ENCODE peak calls at places on chromosomes 6 and 20, in four cellular contexts. G is GM10248, N is AG10803, V is cardiac fibroblast. K is an unnamed sample.

GRCh38 chr6:30836957-30837356 is 47.4 kb upstream of the DDR1 start:
- DNase-seq in V (no peak), G (no peak), N (no peak), K (no peak)

GRCh38 chr6:27280064-27280539 is 32.0 kb downstream of the POM121L2 start:
- DNase-seq in N (peak; percentile 43), V (peak; percentile 78), G (no peak), K (peak; percentile 81)

GRCh38 chr6:148335582-148335981 is 7.1 kb upstream of the SASH1 start:
- DNase-seq in V (peak; percentile 62), N (peak; percentile 72), G (no peak), K (no peak)

GRCh38 chr6:12286381-12287132 is 3.6 kb upstream of the EDN1 start:
- DNase-seq in N (peak; percentile 88), G (no peak), V (no peak), K (no peak)

GRCh38 chr20:22339091-22339881 is 245.1 kb downstream of the FOXA2 start:
- DNase-seq in V (peak; percentile 85), G (peak; percentile 37), N (peak; percentile 64), K (peak; percentile 17)

GRCh38 chr6:138817799-138818198 is 21.9 kb downstream of the ECT2L start:
- DNase-seq in V (peak; percentile 84), G (peak; percentile 34), N (peak; percentile 77), K (peak; percentile 79)

GRCh38 chr20:43914286-43914685 is 366 bp upstream of the TOX2 start:
- DNase-seq in N (no peak), G (no peak), V (no peak), K (peak; percentile 53)

GRCh38 chr6:71347119-71347518 is 58.5 kb downstream of the OGFRL1 start:
- DNase-seq in V (no peak), G (no peak), N (no peak), K (no peak)

GRCh38 chr6:112205521-112206458 is 48.6 kb downstream of the LAMA4 start:
- DNase-seq in V (peak; percentile 58), N (peak; percentile 59), G (no peak), K (peak; percentile 26)

GRCh38 chr6:142692942-142693341 is 252.0 kb downstream of the HIVEP2 start:
- DNase-seq in N (peak; percentile 93), G (peak; percentile 41), V (peak; percentile 96), K (peak; percentile 88)

GRCh38 chr6:142694054-142694453 is 250.9 kb downstream of the HIVEP2 start:
- DNase-seq in V (peak; percentile 61), G (no peak), N (peak; percentile 59), K (peak; percentile 35)

GRCh38 chr6:142696123-142696522 is 248.9 kb downstream of the HIVEP2 start:
- DNase-seq in V (peak; percentile 39), N (peak; percentile 53), G (no peak), K (peak; percentile 28)

GRCh38 chr6:142695016-142695415 is 250.0 kb downstream of the HIVEP2 start:
- DNase-seq in G (no peak), V (no peak), N (no peak), K (peak; percentile 33)

GRCh38 chr6:142693446-142693845 is 251.5 kb downstream of the HIVEP2 start:
- DNase-seq in V (peak; percentile 86), N (peak; percentile 78), G (no peak), K (peak; percentile 73)
- TF ChIP-seq CTCF in V (peak; percentile 22), N (peak; percentile 10), G (no peak), K (no peak)

DNA sequence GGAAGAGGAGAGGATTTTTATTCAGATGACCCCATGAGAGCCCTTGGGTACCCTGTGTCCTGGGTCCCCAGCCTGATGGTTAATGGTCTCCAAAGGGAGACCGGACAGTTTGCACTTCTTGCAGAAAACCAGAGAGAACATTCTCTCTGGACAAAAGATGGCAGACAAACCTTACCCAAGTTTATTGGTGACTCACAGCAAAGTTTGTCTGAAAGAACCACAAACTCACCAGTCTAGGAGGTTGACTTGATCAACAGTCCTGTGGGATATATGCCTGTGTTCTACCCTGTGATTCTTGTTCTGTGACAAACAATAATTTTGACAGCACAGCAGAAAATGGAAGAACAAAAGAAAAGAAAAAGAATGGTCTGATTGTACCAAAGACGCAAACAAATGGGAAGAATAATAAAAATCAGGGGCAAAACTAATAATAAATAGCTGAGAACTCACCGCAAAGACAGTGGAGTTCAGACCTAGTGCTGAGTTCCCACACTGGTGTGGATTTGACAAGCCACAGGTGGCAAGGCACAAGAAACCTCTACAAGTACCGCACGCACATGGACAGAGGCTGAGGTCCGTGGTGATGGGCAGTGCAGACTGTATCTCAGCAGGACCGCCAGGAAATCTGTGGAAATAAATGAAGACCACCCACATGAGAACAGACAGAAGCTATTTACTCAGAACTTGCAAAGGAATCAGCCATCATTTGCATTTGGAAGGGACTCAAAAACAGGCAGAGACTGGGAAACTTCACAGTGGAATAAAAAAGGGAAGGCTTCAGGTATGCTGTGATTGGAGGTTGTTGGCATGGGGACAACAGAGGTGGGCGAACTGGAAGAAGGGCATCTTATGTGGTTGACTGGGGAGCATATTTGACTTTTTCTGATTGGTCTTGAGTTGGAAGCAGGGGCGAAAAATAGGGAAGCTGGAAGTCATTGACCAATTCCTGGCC is 246.3 kb upstream of the RNF24 start:
- DNase-seq in G (no peak), V (peak; percentile 28), N (peak; percentile 68), K (peak; percentile 72)
- TF ChIP-seq CTCF in G (no peak), V (no peak), N (peak; percentile 35), K (peak; percentile 14)

GRCh38 chr6:136654086-136654485 is 103.9 kb upstream of the MAP7 start:
- DNase-seq in V (no peak), G (no peak), N (no peak), K (no peak)
- TF ChIP-seq CTCF in V (peak; percentile 22), G (no peak), N (no peak), K (no peak)

GRCh38 chr6:29557320-29557719 is 2.2 kb downstream of the UBD start:
- DNase-seq in G (no peak), N (no peak), V (no peak), K (no peak)

GRCh38 chr6:29552512-29553051 is 7.0 kb downstream of the UBD start:
- DNase-seq in N (peak; percentile 66), V (peak; percentile 83), G (peak; percentile 73), K (peak; percentile 49)

GRCh38 chr6:29554764-29555163 is 4.8 kb downstream of the UBD start:
- DNase-seq in N (no peak), G (no peak), V (no peak), K (no peak)

GRCh38 chr6:29558439-29559079 is 973 bp downstream of the UBD start:
- DNase-seq in V (no peak), G (no peak), N (no peak), K (no peak)

DNA sequence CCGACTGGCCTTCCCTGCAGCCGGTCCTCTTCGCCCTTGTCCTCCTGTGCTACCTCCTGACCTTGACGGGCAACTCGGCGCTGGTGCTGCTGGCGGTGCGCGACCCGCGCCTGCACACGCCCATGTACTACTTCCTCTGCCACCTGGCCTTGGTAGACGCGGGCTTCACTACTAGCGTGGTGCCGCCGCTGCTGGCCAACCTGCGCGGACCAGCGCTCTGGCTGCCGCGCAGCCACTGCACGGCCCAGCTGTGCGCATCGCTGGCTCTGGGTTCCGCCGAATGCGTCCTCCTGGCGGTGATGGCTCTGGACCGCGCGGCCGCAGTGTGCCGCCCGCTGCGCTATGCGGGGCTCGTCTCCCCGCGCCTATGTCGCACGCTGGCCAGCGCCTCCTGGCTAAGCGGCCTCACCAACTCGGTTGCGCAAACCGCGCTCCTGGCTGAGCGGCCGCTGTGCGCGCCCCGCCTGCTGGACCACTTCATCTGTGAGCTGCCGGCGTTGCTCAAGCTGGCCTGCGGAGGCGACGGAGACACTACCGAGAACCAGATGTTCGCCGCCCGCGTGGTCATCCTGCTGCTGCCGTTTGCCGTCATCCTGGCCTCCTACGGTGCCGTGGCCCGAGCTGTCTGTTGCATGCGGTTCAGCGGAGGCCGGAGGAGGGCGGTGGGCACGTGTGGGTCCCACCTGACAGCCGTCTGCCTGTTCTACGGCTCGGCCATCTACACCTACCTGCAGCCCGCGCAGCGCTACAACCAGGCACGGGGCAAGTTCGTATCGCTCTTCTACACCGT is 6.1 kb downstream of the UBD start:
- DNase-seq in N (peak; percentile 68), V (peak; percentile 68), G (peak; percentile 56), K (peak; percentile 76)
- TF ChIP-seq CTCF in N (no peak), V (peak; percentile 12), G (no peak), K (no peak)